ENCODE peak calls at places on chromosomes 3 and 15, in seven cellular contexts. P, U, V, B, G, D and Z are unnamed samples. For H3K27me3, the result is how much of the 10 kb centered on the place peaks cover.

GRCh38 chr3:182405752-182406151 is 387.6 kb upstream of the ATP11B start:
- DNase-seq in P (no peak), U (no peak), V (no peak), B (no peak), G (no peak), D (no peak), Z (no peak)

GRCh38 chr3:77081240-77081661 is 41.4 kb downstream of the ROBO2 start:
- DNase-seq in P (no peak), U (no peak), V (peak), B (peak), G (no peak), D (no peak), Z (no peak)

GRCh38 chr3:70943886-70944285 is 631.4 kb upstream of the MDFIC2 start:
- DNase-seq in P (no peak), U (no peak), V (no peak), B (no peak), G (no peak), D (no peak), Z (no peak)

GRCh38 chr15:74833376-74834107 is 7.1 kb downstream of the CPLX3 start:
- DNase-seq in P (no peak), U (no peak), V (no peak), B (no peak), G (no peak), D (no peak), Z (peak)

GRCh38 chr15:85754993-85755392 is 39.7 kb downstream of the KLHL25 start:
- DNase-seq in P (no peak), U (no peak), V (peak), B (no peak), G (no peak), D (no peak), Z (no peak)

GRCh38 chr3:130849111-130849552 is 44.8 kb upstream of the ATP2C1 start:
- DNase-seq in P (peak), U (no peak), V (peak), B (no peak), G (peak), D (no peak), Z (no peak)

GRCh38 chr15:67413770-67414429 is 107.0 kb upstream of the C15orf61 start:
- DNase-seq in P (no peak), U (no peak), V (no peak), B (no peak), G (no peak), D (no peak), Z (no peak)

GRCh38 chr15:22808761-22809280 is 22.4 kb downstream of the NIPA1 start:
- DNase-seq in P (no peak), U (no peak), V (no peak), B (no peak), G (no peak), D (no peak), Z (no peak)

GRCh38 chr3:83438177-83438576 is 1520.6 kb upstream of the CADM2 start:
- DNase-seq in P (no peak), U (no peak), V (no peak), B (no peak), G (no peak), D (no peak), Z (no peak)

GRCh38 chr15:75554717-75555116 is 24.4 kb downstream of the PTPN9 start:
- DNase-seq in P (no peak), U (no peak), V (no peak), B (peak), G (no peak), D (no peak), Z (peak)

GRCh38 chr3:189937302-189938255 is 183.1 kb downstream of the P3H2 start:
- DNase-seq in P (no peak), U (peak), V (no peak), B (no peak), G (no peak), D (no peak), Z (no peak)

GRCh38 chr3:149646181-149646766 is 11.6 kb downstream of the WWTR1 start:
- DNase-seq in P (no peak), U (no peak), V (no peak), B (no peak), G (no peak), D (no peak), Z (no peak)

GRCh38 chr15:56058986-56059385 is 65.6 kb upstream of the NEDD4 start:
- DNase-seq in P (no peak), U (no peak), V (no peak), B (no peak), G (no peak), D (no peak), Z (peak)
- H3K4me3 ChIP-seq in P (no peak), U (no peak), V (no peak), B (no peak), G (no peak), D (no peak), Z (no peak)

GRCh38 chr3:138434276-138434874 is at the start of gene ESYT3:
- DNase-seq in P (peak), U (no peak), V (peak), B (peak), G (peak), D (no peak), Z (no peak)
- H3K27me3 ChIP-seq in P (under half), U (under half), V (under half), B (half or more), G (under half), D (under half), Z (under half)

GRCh38 chr3:10331320-10331719 is 10.4 kb upstream of the SEC13 start:
- DNase-seq in P (peak), U (no peak), V (no peak), B (no peak), G (no peak), D (no peak), Z (no peak)
- H3K27ac ChIP-seq in P (no peak), U (no peak), V (no peak), B (no peak), G (no peak), D (no peak), Z (no peak)

DNA sequence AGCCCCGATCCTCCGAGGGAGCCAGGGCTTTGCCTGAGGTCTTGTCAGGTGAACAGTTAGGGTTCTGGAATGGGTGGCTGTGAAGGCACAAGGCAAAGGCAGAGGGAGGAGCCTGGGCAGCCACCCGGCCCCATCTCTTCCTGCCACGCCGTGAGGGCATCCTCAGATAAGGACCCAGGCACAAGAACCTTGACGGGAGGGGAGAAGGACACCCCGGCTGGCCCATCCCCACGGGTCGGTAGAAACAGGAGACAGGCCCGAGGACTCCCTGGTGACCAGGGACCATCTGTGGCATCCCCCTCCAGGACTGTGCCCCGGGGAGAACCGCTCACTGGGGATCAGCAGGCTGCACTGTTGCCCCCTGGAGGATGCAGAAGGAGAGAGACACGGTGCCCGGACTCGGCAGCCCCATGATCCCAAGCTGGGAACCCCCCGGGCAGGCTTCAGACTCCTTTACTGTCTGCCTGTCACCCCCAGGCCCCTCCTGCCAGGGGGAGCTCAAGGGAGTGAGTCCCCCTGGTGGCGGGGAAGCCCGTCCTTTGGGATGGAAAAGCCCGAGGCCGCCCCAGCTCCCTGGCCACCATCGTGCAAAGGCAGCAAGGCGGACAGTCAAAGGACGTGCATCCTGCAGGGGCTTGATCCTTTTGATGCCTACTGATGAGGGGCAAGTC is 12.3 kb upstream of the PCSK6 start:
- DNase-seq in P (peak), U (no peak), V (no peak), B (peak), G (peak), D (peak), Z (peak)
- H3K4me3 ChIP-seq in P (no peak), U (peak), V (no peak), B (no peak), G (no peak), D (no peak), Z (peak)